ENCODE peak calls at places on chromosomes 6 and 20, in six cellular contexts. W, E, B, J, D and T are unnamed samples.

GRCh38 chr20:46688151-46689081 is 828 bp downstream of the TP53RK start:
- DNase-seq in E (peak), J (no peak), B (no peak), W (no peak), D (no peak), T (peak)

GRCh38 chr6:124073820-124074587 is 270.3 kb downstream of the NKAIN2 start:
- DNase-seq in W (no peak), B (no peak), D (no peak), J (no peak), E (no peak), T (no peak)

GRCh38 chr6:501891-502601 is 110.5 kb downstream of the IRF4 start:
- DNase-seq in J (no peak), E (no peak), D (peak), B (no peak), W (no peak), T (no peak)

GRCh38 chr6:132135409-132135808 is 184.2 kb upstream of the CCN2 start:
- DNase-seq in B (no peak), W (no peak), E (no peak), D (no peak), J (no peak), T (no peak)

GRCh38 chr20:10731190-10731955 is 57.6 kb upstream of the JAG1 start:
- DNase-seq in E (peak), J (no peak), W (no peak), D (no peak), B (no peak), T (peak)

GRCh38 chr6:46815130-46815529 is 21.9 kb downstream of the MEP1A start:
- DNase-seq in J (no peak), W (no peak), B (no peak), E (peak), D (no peak), T (peak)

GRCh38 chr6:25346064-25346463 is 66.9 kb downstream of the CARMIL1 start:
- DNase-seq in E (no peak), J (no peak), B (no peak), D (no peak), W (no peak), T (no peak)

GRCh38 chr6:43243649-43244321 is 504 bp downstream of the TTBK1 start:
- DNase-seq in J (peak), D (no peak), E (no peak), W (no peak), B (peak), T (no peak)

GRCh38 chr20:24736131-24736843 is 212.8 kb upstream of the CST7 start:
- DNase-seq in D (no peak), W (no peak), B (no peak), E (no peak), J (no peak), T (no peak)

GRCh38 chr6:14375940-14376339 is 258.4 kb downstream of the CD83 start:
- DNase-seq in D (no peak), J (no peak), E (no peak), B (no peak), W (no peak), T (no peak)

GRCh38 chr20:13249118-13249859 is 28.2 kb downstream of the ISM1 start:
- DNase-seq in D (no peak), B (no peak), W (no peak), E (no peak), J (no peak), T (no peak)

GRCh38 chr6:151716446-151717047 is 90.9 kb upstream of the ESR1 start:
- DNase-seq in J (peak), D (no peak), E (peak), W (no peak), B (peak), T (peak)

GRCh38 chr6:4790158-4790899 is 14.1 kb downstream of the CDYL start:
- DNase-seq in B (no peak), D (no peak), E (peak), J (no peak), W (no peak), T (no peak)

GRCh38 chr20:33531047-33531877 is 41.4 kb downstream of the CBFA2T2 start:
- DNase-seq in E (no peak), J (no peak), D (no peak), W (no peak), B (peak), T (peak)

GRCh38 chr6:3157151-3157933 is at the start of gene TUBB2A:
- DNase-seq in J (peak), E (peak), B (peak), W (peak), D (peak), T (peak)

GRCh38 chr6:35757461-35758123 is 18.8 kb upstream of the CLPSL2 start:
- DNase-seq in B (no peak), D (no peak), J (no peak), E (peak), W (peak), T (peak)

GRCh38 chr20:10047427-10047826 is 12.6 kb downstream of the ANKEF1 start:
- DNase-seq in E (peak), J (no peak), B (no peak), D (no peak), W (peak), T (peak)

GRCh38 chr20:52103469-52103910 is 88.1 kb downstream of the ZFP64 start:
- DNase-seq in J (no peak), D (no peak), E (peak), W (no peak), B (no peak), T (peak)